ENCODE peak calls at places on chromosomes 3 and 15, in five cellular contexts. B is natural killer cell treated with Interleukin-12 subunit alpha and Interleukin-12 subunit beta and Interleukin-15 and Interleukin-18, amount 100 ng/mL, for 72 hours; O is GM13976; U is activated effector memory CD4-positive, alpha-beta T cell treated with Interleukin-2 at 50 U/mL for 16 hours; W is NCI-H1048. L is an unnamed sample.

GRCh38 chr15:80828796-80829195 is 49.6 kb downstream of the CEMIP start:
- DNase-seq in O (no peak), W (no peak), U (no peak), B (no peak), L (no peak)

GRCh38 chr15:58291848-58292247 is 139.9 kb upstream of the LIPC start:
- DNase-seq in W (no peak), U (no peak), B (no peak), O (no peak), L (no peak)

GRCh38 chr15:90019611-90020010 is 18.5 kb downstream of the ZNF710 start:
- DNase-seq in U (no peak), B (no peak), O (no peak), W (no peak), L (no peak)

GRCh38 chr3:48155122-48155521 is 33.1 kb downstream of the CDC25A start:
- DNase-seq in O (no peak), B (no peak), W (no peak), U (no peak), L (peak; percentile 79)

GRCh38 chr3:185822221-185822956 is 2.5 kb downstream of the IGF2BP2 start:
- DNase-seq in W (no peak), B (no peak), O (no peak), U (no peak), L (peak; percentile 67)

GRCh38 chr3:187264946-187265345 is 26.6 kb downstream of the MASP1 start:
- DNase-seq in O (no peak), B (no peak), W (no peak), U (no peak), L (peak; percentile 59)

GRCh38 chr15:90439946-90440345 is 51.9 kb downstream of the IQGAP1 start:
- DNase-seq in W (no peak), B (no peak), O (no peak), U (no peak), L (no peak)

GRCh38 chr3:193788189-193788946 is 195.4 kb downstream of the OPA1 start:
- DNase-seq in B (no peak), W (no peak), U (no peak), O (peak; percentile 86), L (peak; percentile 44)

GRCh38 chr15:90213818-90214204 is 12.7 kb downstream of the SEMA4B start:
- DNase-seq in O (no peak), U (no peak), B (no peak), W (no peak), L (no peak)

GRCh38 chr3:10722921-10723320 is 93.1 kb upstream of the SLC6A11 start:
- DNase-seq in U (no peak), W (no peak), B (no peak), O (no peak), L (no peak)

GRCh38 chr3:88203537-88204143 is 53.9 kb downstream of the C3orf38 start:
- DNase-seq in U (peak; percentile 15), B (no peak), O (peak; percentile 57), W (peak; percentile 47), L (peak; percentile 34)

GRCh38 chr3:107216711-107217110 is 160.5 kb upstream of the CCDC54 start:
- DNase-seq in B (no peak), O (no peak), W (no peak), U (no peak), L (peak; percentile 99)

GRCh38 chr3:186257866-186258265 is 104.2 kb downstream of the DGKG start:
- DNase-seq in O (no peak), U (no peak), W (no peak), B (no peak), L (peak; percentile 48)

GRCh38 chr3:3825025-3825424 is 25.8 kb downstream of the LRRN1 start:
- DNase-seq in B (no peak), O (no peak), W (no peak), U (no peak), L (no peak)

GRCh38 chr3:156674911-156675743 is 737 bp downstream of the TIPARP start:
- DNase-seq in W (peak; percentile 12), U (peak; percentile 37), O (peak; percentile 46), B (peak; percentile 71), L (no peak)

L was measured in astrocyte.